ENCODE peak calls at places on chromosomes 16 and 17, in ten cellular contexts. Y is A549; K is T1000; C is uterus; T is choroid plexus epithelial cell; G is endothelial cell; A is stimulated activated CD4-positive, alpha-beta T cell treated with anti-CD3 and anti-CD28 coated beads, Interleukin-12 subunit alpha, Interleukin-12 subunit beta, amount 100 ng/mL, for 24 hours; L is KG1; Z is neural crest cell; F is AG10803. B is an unnamed sample.

GRCh38 chr17:31541559-31541958 is 150.1 kb downstream of the RAB11FIP4 start:
- DNase-seq in A (no peak), Y (peak; percentile 42), L (no peak), F (no peak), Z (no peak), K (no peak), C (no peak), G (no peak), T (no peak), B (peak; percentile 30)

GRCh38 chr17:51703364-51704341 is 443.3 kb downstream of the UTP18 start:
- DNase-seq in G (no peak), C (peak; percentile 21), L (no peak), A (no peak), F (no peak), Z (no peak), K (peak; percentile 52), Y (no peak), T (no peak), B (no peak)

GRCh38 chr17:72715906-72716572 is 376.4 kb downstream of the SLC39A11 start:
- DNase-seq in G (no peak), L (no peak), Y (peak; percentile 97), A (no peak), F (peak; percentile 96), K (peak; percentile 70), C (no peak), Z (no peak), T (peak; percentile 95), B (peak; percentile 95)

GRCh38 chr17:8436169-8436932 is 667 bp downstream of the NDEL1 start:
- DNase-seq in L (no peak), F (peak; percentile 71), A (peak; percentile 39), Y (peak; percentile 64), Z (peak; percentile 37), K (peak; percentile 66), C (peak; percentile 49), G (peak; percentile 56), T (peak; percentile 56), B (peak; percentile 63)

GRCh38 chr16:15644306-15644961 is 1.5 kb upstream of the MARF1 start:
- DNase-seq in Y (peak; percentile 54), L (no peak), C (no peak), Z (no peak), T (no peak), G (no peak), A (no peak), K (no peak), F (peak; percentile 63), B (no peak)

GRCh38 chr17:44354582-44355309 is 8.9 kb downstream of the FAM171A2 start:
- DNase-seq in T (no peak), F (no peak), K (no peak), Y (no peak), A (no peak), L (no peak), C (no peak), Z (peak; percentile 75), G (peak; percentile 84), B (no peak)

GRCh38 chr17:68431661-68432071 is 25.6 kb downstream of the WIPI1 start:
- DNase-seq in T (peak; percentile 80), G (peak; percentile 22), Y (peak; percentile 50), C (no peak), Z (peak; percentile 25), K (no peak), A (no peak), L (no peak), F (no peak), B (peak; percentile 15)

GRCh38 chr16:80819988-80820387 is 15.6 kb upstream of the CDYL2 start:
- DNase-seq in Y (no peak), G (no peak), T (no peak), F (no peak), C (no peak), K (no peak), L (no peak), Z (no peak), A (no peak), B (no peak)

GRCh38 chr17:78725448-78726021 is 56.5 kb downstream of the CYTH1 start:
- DNase-seq in T (no peak), K (no peak), G (no peak), A (no peak), Z (no peak), F (no peak), L (no peak), Y (no peak), C (no peak), B (no peak)

GRCh38 chr17:7237761-7238417 is 1.4 kb downstream of the PHF23 start:
- DNase-seq in Z (peak; percentile 60), A (peak; percentile 76), F (peak; percentile 57), T (peak; percentile 75), Y (peak; percentile 78), G (peak; percentile 65), K (peak; percentile 66), C (peak; percentile 79), L (no peak), B (peak; percentile 69)

GRCh38 chr17:16478693-16479092 is 13.3 kb downstream of the LRRC75A start:
- DNase-seq in F (peak; percentile 40), Y (no peak), L (no peak), T (no peak), A (no peak), G (no peak), Z (no peak), K (no peak), C (peak; percentile 40), B (peak; percentile 51)

GRCh38 chr17:82051776-82052637 is at the start of the genes GPS1 and RFNG:
- DNase-seq in A (peak; percentile 68), L (peak; percentile 33), Y (peak; percentile 69), F (peak; percentile 47), T (peak; percentile 59), C (peak; percentile 69), K (no peak), G (no peak), Z (peak; percentile 58), B (peak; percentile 84)

GRCh38 chr17:81731271-81731670 is 19.2 kb downstream of the SLC25A10 start:
- DNase-seq in G (no peak), C (no peak), F (peak; percentile 89), T (peak; percentile 56), Y (no peak), K (no peak), L (no peak), Z (no peak), A (no peak), B (peak; percentile 83)

GRCh38 chr17:18119938-18120337 is 11.4 kb downstream of the MYO15A start:
- DNase-seq in T (no peak), G (no peak), A (no peak), L (no peak), Z (no peak), K (no peak), C (no peak), Y (no peak), F (no peak), B (no peak)

GRCh38 chr17:20281860-20282259 is 185.5 kb downstream of the LGALS9B start:
- DNase-seq in L (no peak), Y (no peak), T (peak; percentile 37), C (no peak), Z (no peak), F (no peak), K (no peak), G (no peak), A (no peak), B (no peak)

GRCh38 chr17:30271102-30271501 is 20.6 kb downstream of the BLMH start:
- DNase-seq in K (no peak), Z (no peak), C (no peak), Y (peak; percentile 40), G (no peak), A (no peak), F (no peak), T (peak; percentile 96), L (no peak), B (no peak)

GRCh38 chr16:23499801-23500200 is 10.5 kb downstream of the GGA2 start:
- DNase-seq in Y (no peak), C (no peak), G (no peak), L (no peak), F (no peak), K (no peak), T (no peak), A (no peak), Z (no peak), B (no peak)

GRCh38 chr16:48605518-48606110 is 4.4 kb downstream of the N4BP1 start:
- DNase-seq in T (no peak), L (no peak), F (peak; percentile 43), Z (no peak), K (no peak), Y (no peak), C (no peak), A (no peak), G (no peak), B (no peak)

GRCh38 chr16:89924298-89924924 is 1.3 kb downstream of the TUBB3 start:
- DNase-seq in Z (peak; percentile 64), G (peak; percentile 47), F (peak; percentile 43), A (no peak), K (no peak), Y (peak; percentile 58), L (no peak), C (no peak), T (peak; percentile 67), B (no peak)

GRCh38 chr16:74942977-74943918 is 41.7 kb downstream of the WDR59 start:
- DNase-seq in C (no peak), K (no peak), A (no peak), G (no peak), T (no peak), F (no peak), Y (no peak), L (no peak), Z (no peak), B (no peak)

GRCh38 chr17:13575922-13576419 is 25.8 kb downstream of the HS3ST3A1 start:
- DNase-seq in Y (no peak), Z (no peak), L (no peak), K (no peak), G (no peak), T (peak; percentile 61), C (no peak), F (no peak), A (no peak), B (no peak)